ENCODE peak calls at places on chromosome X, in six cellular contexts. One of them, this sample, is unnamed.

GRCh38 chrX:9019151-9019550 is 14.8 kb downstream of the FAM9B start:
- DNase-seq in left colon: no peak
- DNase-seq in cardiac muscle cell: no peak
- DNase-seq in HT1080: no peak
- DNase-seq in fibroblast of mammary gland: peak
- DNase-seq in kidney epithelial cell: no peak
- DNase-seq in this sample: no peak

GRCh38 chrX:44514272-44514671 is 28.4 kb downstream of the FUNDC1 start:
- DNase-seq in left colon: no peak
- DNase-seq in cardiac muscle cell: no peak
- DNase-seq in HT1080: no peak
- DNase-seq in fibroblast of mammary gland: no peak
- DNase-seq in kidney epithelial cell: no peak
- DNase-seq in this sample: no peak

GRCh38 chrX:34764842-34765241 is 107.8 kb upstream of the TMEM47 start:
- DNase-seq in left colon: no peak
- DNase-seq in cardiac muscle cell: no peak
- DNase-seq in HT1080: no peak
- DNase-seq in fibroblast of mammary gland: no peak
- DNase-seq in kidney epithelial cell: no peak
- DNase-seq in this sample: no peak

GRCh38 chrX:78321809-78322208 is 5.6 kb downstream of the CYSLTR1 start:
- DNase-seq in left colon: peak
- DNase-seq in cardiac muscle cell: no peak
- DNase-seq in HT1080: peak
- DNase-seq in fibroblast of mammary gland: no peak
- DNase-seq in kidney epithelial cell: no peak
- DNase-seq in this sample: peak

GRCh38 chrX:131316260-131316659 is 27.2 kb upstream of the IGSF1 start:
- DNase-seq in left colon: no peak
- DNase-seq in cardiac muscle cell: no peak
- DNase-seq in HT1080: peak
- DNase-seq in fibroblast of mammary gland: no peak
- DNase-seq in kidney epithelial cell: peak
- DNase-seq in this sample: no peak

GRCh38 chrX:112147206-112147605 is 64.6 kb upstream of the TRPC5 start:
- DNase-seq in left colon: no peak
- DNase-seq in cardiac muscle cell: no peak
- DNase-seq in HT1080: peak
- DNase-seq in fibroblast of mammary gland: peak
- DNase-seq in kidney epithelial cell: no peak
- DNase-seq in this sample: no peak

GRCh38 chrX:134669378-134670098 is 11.3 kb upstream of the PLAC1 start:
- DNase-seq in left colon: no peak
- DNase-seq in cardiac muscle cell: peak
- DNase-seq in HT1080: peak
- DNase-seq in fibroblast of mammary gland: peak
- DNase-seq in kidney epithelial cell: no peak
- DNase-seq in this sample: no peak

GRCh38 chrX:111040377-111041017 is 55.5 kb upstream of the PAK3 start:
- DNase-seq in left colon: no peak
- DNase-seq in cardiac muscle cell: peak
- DNase-seq in HT1080: peak
- DNase-seq in fibroblast of mammary gland: peak
- DNase-seq in kidney epithelial cell: peak
- DNase-seq in this sample: no peak

GRCh38 chrX:37959212-37960021 is 46.9 kb upstream of the SYTL5 start:
- DNase-seq in left colon: no peak
- DNase-seq in cardiac muscle cell: no peak
- DNase-seq in HT1080: no peak
- DNase-seq in fibroblast of mammary gland: no peak
- DNase-seq in kidney epithelial cell: no peak
- DNase-seq in this sample: no peak

GRCh38 chrX:154457491-154458115 is 478 bp upstream of the PLXNA3 start:
- DNase-seq in left colon: peak
- DNase-seq in cardiac muscle cell: no peak
- DNase-seq in HT1080: peak
- DNase-seq in fibroblast of mammary gland: no peak
- DNase-seq in kidney epithelial cell: no peak
- DNase-seq in this sample: no peak

GRCh38 chrX:154749856-154750255 is 1.0 kb downstream of the GAB3 start:
- DNase-seq in left colon: no peak
- DNase-seq in cardiac muscle cell: peak
- DNase-seq in HT1080: no peak
- DNase-seq in fibroblast of mammary gland: no peak
- DNase-seq in kidney epithelial cell: no peak
- DNase-seq in this sample: no peak

GRCh38 chrX:46044486-46044885 is 500.7 kb downstream of the ZNF674 start:
- DNase-seq in left colon: no peak
- DNase-seq in cardiac muscle cell: peak
- DNase-seq in HT1080: no peak
- DNase-seq in fibroblast of mammary gland: peak
- DNase-seq in kidney epithelial cell: no peak
- DNase-seq in this sample: no peak

GRCh38 chrX:40380649-40381488 is 199.9 kb upstream of the ATP6AP2 start:
- DNase-seq in left colon: no peak
- DNase-seq in cardiac muscle cell: no peak
- DNase-seq in HT1080: no peak
- DNase-seq in fibroblast of mammary gland: no peak
- DNase-seq in kidney epithelial cell: no peak
- DNase-seq in this sample: peak

GRCh38 chrX:41452972-41453371 is 5.8 kb downstream of the NYX start:
- DNase-seq in left colon: no peak
- DNase-seq in cardiac muscle cell: peak
- DNase-seq in HT1080: peak
- DNase-seq in fibroblast of mammary gland: peak
- DNase-seq in kidney epithelial cell: peak
- DNase-seq in this sample: no peak